ENCODE peak calls at places on chromosomes 4 and X, in six cellular contexts. H is H1, U is H9, X is neuronal stem cell, S is mesenchymal stem cell, I is trophoblast cell. A is an unnamed sample.

GRCh38 chr4:107131295-107131694 is 95.2 kb upstream of the DKK2 start:
- DNase-seq in H (no peak), U (no peak), X (no peak), S (no peak), I (no peak), A (peak; percentile 6)

GRCh38 chrX:21056636-21057035 is 317.6 kb upstream of the CNKSR2 start:
- DNase-seq in H (no peak), U (no peak), X (no peak), S (no peak), I (no peak), A (no peak)

GRCh38 chrX:155998116-155998515 is 620 bp downstream of the IL9R start:
- DNase-seq in H (no peak), U (no peak), X (no peak), S (no peak), I (no peak), A (no peak)

GRCh38 chrX:110852180-110852579 is 56.6 kb upstream of the CHRDL1 start:
- DNase-seq in H (no peak), U (no peak), X (no peak), S (peak; percentile 24), I (peak; percentile 6), A (peak; percentile 5)

GRCh38 chr4:8730681-8731080 is 138.1 kb downstream of the CPZ start:
- DNase-seq in H (no peak), U (no peak), X (no peak), S (no peak), I (no peak), A (no peak)

GRCh38 chr4:27357283-27357682 is 496.6 kb downstream of the STIM2 start:
- DNase-seq in H (no peak), U (no peak), X (no peak), S (peak; percentile 6), I (no peak), A (no peak)

GRCh38 chrX:5876984-5877655 is 351.5 kb downstream of the NLGN4X start:
- DNase-seq in H (peak; percentile 46), U (peak; percentile 40), X (peak; percentile 2), S (peak; percentile 6), I (no peak), A (no peak)

GRCh38 chr4:140372607-140373327 is 679 bp upstream of the SCOC start:
- DNase-seq in H (no peak), U (no peak), X (no peak), S (peak; percentile 41), I (no peak), A (peak; percentile 13)

GRCh38 chrX:2488621-2489285 is 12.0 kb downstream of the DHRSX start:
- DNase-seq in H (no peak), U (no peak), X (no peak), S (no peak), I (no peak), A (no peak)

GRCh38 chr4:120616-121015 is 3.7 kb upstream of the ZNF718 start:
- DNase-seq in H (peak; percentile 10), U (no peak), X (no peak), S (no peak), I (no peak), A (no peak)

GRCh38 chr4:2220016-2220620 is 21.8 kb downstream of the HAUS3 start:
- DNase-seq in H (peak; percentile 91), U (peak; percentile 83), X (peak; percentile 70), S (peak; percentile 76), I (peak; percentile 52), A (peak; percentile 68)
- H2BK5ac ChIP-seq in H (peak overlapping the region; percentile 84), U (no peak overlapping the region), X (no peak overlapping the region), S (no peak overlapping the region), I (no peak overlapping the region), A (no peak overlapping the region)

GRCh38 chrX:104665691-104666090 is 99.7 kb downstream of the IL1RAPL2 start:
- DNase-seq in H (no peak), U (no peak), X (no peak), S (no peak), I (no peak), A (no peak)
- H3K14ac ChIP-seq in H (no peak overlapping the region), U (no peak overlapping the region), X (no peak overlapping the region), S (no peak overlapping the region), I (no peak overlapping the region), A (no peak overlapping the region)

GRCh38 chr4:10960386-10960785 is 275.8 kb upstream of the CLNK start:
- DNase-seq in H (no peak), U (no peak), X (no peak), S (no peak), I (no peak), A (no peak)

GRCh38 chr4:10958226-10958856 is 273.8 kb upstream of the CLNK start:
- DNase-seq in H (no peak), U (no peak), X (no peak), S (no peak), I (no peak), A (no peak)

GRCh38 chr4:10962246-10962645 is 277.7 kb upstream of the CLNK start:
- DNase-seq in H (no peak), U (no peak), X (no peak), S (no peak), I (no peak), A (no peak)

GRCh38 chr4:10965196-10965595 is 280.6 kb upstream of the CLNK start:
- DNase-seq in H (no peak), U (no peak), X (no peak), S (no peak), I (no peak), A (no peak)

DNA sequence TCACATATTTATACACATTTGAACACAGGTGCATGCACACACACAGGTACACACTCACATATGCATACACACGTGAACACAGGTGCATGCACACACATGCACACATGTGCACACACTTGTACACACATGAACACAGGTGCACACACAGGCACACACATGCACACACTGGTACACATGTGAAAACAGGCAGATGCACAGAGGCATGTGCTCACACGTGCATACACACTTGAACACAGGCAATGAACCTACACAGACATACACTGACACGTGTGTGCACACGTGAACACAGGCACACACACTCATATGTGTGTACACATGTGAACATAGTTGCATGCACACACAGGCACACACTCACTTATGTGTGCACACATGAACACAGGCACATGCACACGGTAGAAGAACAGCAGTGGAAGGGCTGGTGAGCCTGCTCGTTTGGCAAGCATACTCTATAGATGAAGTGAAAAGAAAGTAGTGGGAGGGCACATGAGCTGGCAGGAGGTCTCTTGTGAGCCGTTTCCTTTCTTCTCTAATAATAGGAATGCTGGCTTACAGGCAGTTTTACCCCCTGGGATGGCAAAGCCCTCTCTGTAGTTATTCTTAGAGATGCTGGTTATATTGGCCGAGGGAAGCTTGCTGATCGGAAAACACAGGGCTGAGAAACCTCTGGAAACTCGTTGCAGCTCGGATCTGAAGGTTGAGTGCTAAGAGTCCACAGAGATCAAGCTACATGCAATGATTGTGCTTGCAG is 279.6 kb upstream of the CLNK start:
- DNase-seq in H (no peak), U (peak; percentile 39), X (peak; percentile 23), S (no peak), I (no peak), A (no peak)
- H2BK5ac ChIP-seq in H (peak overlapping the region; percentile 5), U (no peak overlapping the region), X (no peak overlapping the region), S (no peak overlapping the region), I (no peak overlapping the region), A (no peak overlapping the region)

GRCh38 chrX:22118161-22118830 is 86.2 kb downstream of the PHEX start:
- DNase-seq in H (no peak), U (no peak), X (no peak), S (peak; percentile 53), I (no peak), A (peak; percentile 23)
- H3K14ac ChIP-seq in H (no peak overlapping the region), U (no peak overlapping the region), X (no peak overlapping the region), S (no peak overlapping the region), I (no peak overlapping the region), A (no peak overlapping the region)

GRCh38 chr4:76589402-76589801 is 154.4 kb downstream of the SHROOM3 start:
- DNase-seq in H (no peak), U (peak; percentile 37), X (no peak), S (peak; percentile 69), I (peak; percentile 64), A (peak; percentile 57)
- H2BK5ac ChIP-seq in H (peak overlapping the region; percentile 95), U (peak overlapping the region; percentile 28), X (no peak overlapping the region), S (peak overlapping the region; percentile 67), I (peak overlapping the region; percentile 99), A (peak overlapping the region; percentile 72)

GRCh38 chr4:51845736-51846135 is 2.8 kb downstream of the DCUN1D4 start:
- DNase-seq in H (no peak), U (no peak), X (no peak), S (no peak), I (no peak), A (no peak)
- H3K14ac ChIP-seq in H (no peak overlapping the region), U (no peak overlapping the region), X (no peak overlapping the region), S (no peak overlapping the region), I (no peak overlapping the region), A (no peak overlapping the region)

DNA sequence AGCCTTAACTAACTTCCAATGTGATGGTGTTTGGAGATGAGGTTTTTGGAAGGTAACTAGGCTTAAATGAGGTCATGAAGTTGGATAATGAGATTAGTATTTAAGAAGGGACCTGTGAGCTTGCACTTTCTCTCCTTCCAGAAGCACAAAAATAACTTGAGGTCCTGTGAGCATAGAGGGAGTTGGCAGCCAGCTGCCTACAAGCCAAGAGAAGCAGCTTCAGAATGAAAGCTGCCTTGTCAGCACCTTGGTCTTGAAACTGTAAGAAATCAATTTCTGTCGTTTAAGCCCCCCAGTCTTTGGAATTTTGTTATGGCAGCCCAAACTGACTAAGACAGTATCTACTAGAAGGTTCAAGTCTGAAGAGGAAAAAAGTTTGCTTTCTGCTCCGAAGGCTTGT is 280.2 kb upstream of the GALNTL6 start:
- DNase-seq in H (no peak), U (no peak), X (no peak), S (no peak), I (no peak), A (no peak)
- H2BK5ac ChIP-seq in H (no peak overlapping the region), U (no peak overlapping the region), X (no peak overlapping the region), S (no peak overlapping the region), I (no peak overlapping the region), A (no peak overlapping the region)

GRCh38 chr4:137533855-137534254 is 1.6 kb upstream of the PCDH18 start:
- DNase-seq in H (no peak), U (no peak), X (no peak), S (no peak), I (no peak), A (no peak)

GRCh38 chr4:137532869-137533236 is 559 bp upstream of the PCDH18 start:
- DNase-seq in H (no peak), U (no peak), X (no peak), S (peak; percentile 64), I (no peak), A (no peak)

GRCh38 chr4:137534516-137534915 is 2.2 kb upstream of the PCDH18 start:
- DNase-seq in H (no peak), U (no peak), X (no peak), S (no peak), I (no peak), A (no peak)

GRCh38 chr4:137536789-137537561 is 4.7 kb upstream of the PCDH18 start:
- DNase-seq in H (no peak), U (no peak), X (no peak), S (no peak), I (no peak), A (no peak)

DNA sequence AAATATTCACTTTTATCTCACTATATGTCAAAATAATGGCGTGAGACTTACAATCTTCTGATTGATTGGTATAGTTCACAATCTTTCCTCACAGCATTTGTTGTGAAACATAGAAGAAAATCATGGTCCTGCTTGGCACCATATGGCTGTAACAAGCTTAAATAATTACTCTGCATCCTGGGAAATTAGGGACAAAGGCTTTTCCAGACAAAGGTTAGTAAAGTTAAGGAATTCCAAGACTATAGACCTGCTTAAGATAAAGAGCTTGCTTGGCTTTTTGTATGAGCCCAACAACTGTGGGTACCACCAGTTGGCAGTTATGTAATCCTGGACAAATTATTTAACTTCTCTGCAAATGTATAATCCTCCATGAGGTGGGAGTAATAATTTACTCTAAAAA is 3.4 kb upstream of the PCDH18 start:
- DNase-seq in H (no peak), U (no peak), X (no peak), S (no peak), I (no peak), A (no peak)
- H3K14ac ChIP-seq in H (no peak overlapping the region), U (no peak overlapping the region), X (no peak overlapping the region), S (no peak overlapping the region), I (no peak overlapping the region), A (no peak overlapping the region)